ENCODE peak calls at places on chromosomes 16 and 17, in five cellular contexts. C, L, J, Z and A are unnamed samples.

GRCh38 chr16:27828671-27829070 is 234.8 kb downstream of the GSG1L start:
- DNase-seq in C (no peak), Z (no peak), L (no peak), J (no peak), A (peak)

GRCh38 chr17:57874434-57875108 is 24.7 kb upstream of the MRPS23 start:
- DNase-seq in L (peak), Z (no peak), C (peak), J (peak), A (no peak)

GRCh38 chr16:26983426-26983825 is 83.3 kb upstream of the C16orf82 start:
- DNase-seq in L (no peak), J (no peak), C (no peak), Z (no peak), A (no peak)

GRCh38 chr17:5499790-5500189 is 13.4 kb downstream of the MIS12 start:
- DNase-seq in L (no peak), Z (no peak), J (no peak), C (peak), A (no peak)

GRCh38 chr17:81366648-81367047 is 28.6 kb upstream of the BAHCC1 start:
- DNase-seq in L (no peak), C (no peak), Z (no peak), J (no peak), A (no peak)

GRCh38 chr17:31517524-31517923 is 126.0 kb downstream of the RAB11FIP4 start:
- DNase-seq in C (no peak), Z (peak), J (no peak), L (no peak), A (no peak)

GRCh38 chr16:67294927-67295326 is 15.6 kb downstream of the PLEKHG4 start:
- DNase-seq in Z (no peak), C (no peak), J (no peak), L (no peak), A (no peak)

GRCh38 chr17:82775033-82775823 is 23.4 kb downstream of the TBCD start:
- DNase-seq in J (peak), C (peak), Z (peak), L (peak), A (no peak)

GRCh38 chr17:975321-975982 is 4.1 kb downstream of the NXN start:
- DNase-seq in J (peak), L (no peak), C (no peak), Z (no peak), A (no peak)

GRCh38 chr17:20191066-20191465 is 181.9 kb downstream of the SPECC1 start:
- DNase-seq in Z (no peak), C (no peak), L (no peak), J (no peak), A (no peak)

GRCh38 chr16:1559446-1559975 is 26.0 kb downstream of the TMEM204 start:
- DNase-seq in L (no peak), Z (no peak), C (no peak), J (no peak), A (no peak)

GRCh38 chr16:57372372-57373116 is at the start of gene CX3CL1:
- DNase-seq in L (peak), J (peak), C (peak), Z (no peak), A (peak)
- TF ChIP-seq CTCF in L (no peak), J (peak), C (no peak), Z (no peak), A (peak)

GRCh38 chr16:89052824-89053724 is 40.6 kb upstream of the ACSF3 start:
- DNase-seq in C (no peak), L (no peak), J (no peak), Z (peak), A (no peak)
- TF ChIP-seq CTCF in C (no peak), L (no peak), J (no peak), Z (peak), A (no peak)

GRCh38 chr17:4035081-4035680 is 70.9 kb upstream of the ATP2A3 start:
- DNase-seq in L (no peak), J (no peak), Z (no peak), C (no peak), A (no peak)
- TF ChIP-seq CTCF in L (no peak), J (no peak), Z (no peak), C (no peak), A (peak)

GRCh38 chr17:29590261-29590978 is 972 bp upstream of the GIT1 start:
- DNase-seq in C (peak), L (peak), J (peak), Z (peak), A (peak)

GRCh38 chr17:29589524-29590260 is at the start of gene GIT1:
- DNase-seq in J (peak), Z (peak), C (peak), L (peak), A (peak)

GRCh38 chr17:29587591-29587990 is 1.9 kb downstream of the GIT1 start:
- DNase-seq in J (no peak), Z (no peak), C (no peak), L (no peak), A (no peak)

GRCh38 chr17:29588017-29588557 is 1.4 kb downstream of the GIT1 start:
- DNase-seq in J (no peak), L (peak), Z (no peak), C (no peak), A (peak)

GRCh38 chr17:29588561-29589411 is 662 bp downstream of the GIT1 start:
- DNase-seq in J (peak), Z (peak), L (peak), C (peak), A (peak)
- TF ChIP-seq CTCF in J (no peak), Z (no peak), L (no peak), C (no peak), A (peak)